ENCODE peak calls at places on chromosomes 1 and 21, in ten cellular contexts. Y, A, T, K, M, X, C, P, G and N are unnamed samples.

GRCh38 chr1:78726686-78727085 is 77.1 kb downstream of the IFI44 start:
- DNase-seq in Y (peak), A (no peak), T (no peak), K (no peak), M (no peak), X (no peak), C (no peak), P (no peak), G (no peak), N (no peak)

GRCh38 chr21:32900814-32901213 is 124.9 kb upstream of the OLIG2 start:
- DNase-seq in Y (no peak), A (no peak), T (no peak), K (no peak), M (no peak), X (no peak), C (no peak), P (no peak), G (no peak), N (no peak)

GRCh38 chr1:107250169-107250568 is 109.3 kb downstream of the NTNG1 start:
- DNase-seq in Y (no peak), A (peak), T (peak), K (no peak), M (no peak), X (no peak), C (no peak), P (no peak), G (no peak), N (no peak)

GRCh38 chr21:38379171-38379570 is 119.1 kb downstream of the ERG start:
- DNase-seq in Y (no peak), A (no peak), T (no peak), K (no peak), M (no peak), X (no peak), C (no peak), P (no peak), G (no peak), N (no peak)

GRCh38 chr1:85940621-85941306 is 215.8 kb downstream of the COL24A1 start:
- DNase-seq in Y (no peak), A (no peak), T (no peak), K (no peak), M (peak), X (no peak), C (no peak), P (no peak), G (no peak), N (no peak)

GRCh38 chr1:55443175-55443933 is 228.2 kb upstream of the USP24 start:
- DNase-seq in Y (peak), A (no peak), T (no peak), K (no peak), M (peak), X (no peak), C (peak), P (no peak), G (no peak), N (no peak)

GRCh38 chr1:31425301-31426081 is 12.5 kb downstream of the SERINC2 start:
- DNase-seq in Y (no peak), A (no peak), T (no peak), K (no peak), M (no peak), X (no peak), C (no peak), P (no peak), G (no peak), N (no peak)

GRCh38 chr1:243299069-243299468 is 43.2 kb downstream of the SDCCAG8 start:
- DNase-seq in Y (no peak), A (no peak), T (no peak), K (no peak), M (no peak), X (no peak), C (no peak), P (no peak), G (no peak), N (no peak)

GRCh38 chr1:248860007-248860406 is 1.1 kb upstream of the ZNF692 start:
- DNase-seq in Y (no peak), A (no peak), T (no peak), K (no peak), M (no peak), X (no peak), C (no peak), P (no peak), G (no peak), N (no peak)

GRCh38 chr1:217895817-217896216 is 264.7 kb downstream of the SPATA17 start:
- DNase-seq in Y (no peak), A (no peak), T (no peak), K (no peak), M (no peak), X (no peak), C (no peak), P (no peak), G (no peak), N (no peak)